ENCODE peak calls at places on chromosomes 2 and 18, in seven cellular contexts. G is stimulated activated CD8-positive, alpha-beta memory T cell treated with anti-CD3 and anti-CD28 coated beads, Interleukin-7, amount 100 ng/mL, for 24 hours; Y is NCI-H1105 treated with DMSO at 0.1 percent for 48 hours; K is EH; Q is renal cortical epithelial cell; P is PC-9; D is Kasumi-1. Z is an unnamed sample.
A peak's percentile ranks its signal among the peaks of the same experiment; 100 is the strongest.

GRCh38 chr2:237391140-237391539 is 22.8 kb downstream of the COL6A3 start:
- DNase-seq in Y (no peak), Q (no peak), P (no peak), G (no peak), K (no peak), D (no peak), Z (no peak)

GRCh38 chr2:101714098-101714497 is 16.6 kb downstream of the MAP4K4 start:
- DNase-seq in Y (no peak), K (no peak), D (peak; percentile 25), G (no peak), Q (no peak), P (no peak), Z (no peak)

GRCh38 chr2:181106789-181107418 is 126.5 kb downstream of the UBE2E3 start:
- DNase-seq in Y (no peak), G (no peak), P (peak; percentile 30), D (no peak), K (peak; percentile 96), Q (peak; percentile 98), Z (peak; percentile 73)

GRCh38 chr18:33603434-33603833 is 25.4 kb downstream of the ASXL3 start:
- DNase-seq in P (no peak), K (no peak), Y (no peak), G (no peak), Q (no peak), D (no peak), Z (no peak)

GRCh38 chr2:9820020-9820973 is 23.0 kb upstream of the TAF1B start:
- DNase-seq in P (peak; percentile 71), K (peak; percentile 62), D (no peak), Q (peak; percentile 49), G (no peak), Y (no peak), Z (peak; percentile 96)

GRCh38 chr18:2980607-2980923 is 32.4 kb downstream of the LPIN2 start:
- DNase-seq in Q (no peak), G (no peak), D (no peak), K (no peak), P (no peak), Y (no peak), Z (no peak)

GRCh38 chr2:127454595-127455565 is 36.7 kb downstream of the PROC start:
- DNase-seq in Q (peak; percentile 86), Y (no peak), G (no peak), D (no peak), K (peak; percentile 7), P (no peak), Z (peak; percentile 41)

GRCh38 chr18:56873441-56874140 is 222.4 kb downstream of the WDR7 start:
- DNase-seq in Y (no peak), G (no peak), Q (peak; percentile 36), K (no peak), D (peak; percentile 1), P (no peak), Z (no peak)

GRCh38 chr2:112147382-112147781 is 9.2 kb downstream of the FBLN7 start:
- DNase-seq in Y (no peak), G (no peak), P (no peak), Q (no peak), K (no peak), D (no peak), Z (no peak)

GRCh38 chr2:65153515-65153914 is 23.6 kb upstream of the RAB1A start:
- DNase-seq in G (no peak), P (no peak), Q (peak; percentile 47), Y (no peak), K (no peak), D (no peak), Z (no peak)

GRCh38 chr2:211455225-211455841 is 898.9 kb downstream of the CPS1 start:
- DNase-seq in Y (peak; percentile 70), Q (peak; percentile 48), P (peak; percentile 6), D (peak; percentile 1), K (peak; percentile 29), G (no peak), Z (peak; percentile 51)

GRCh38 chr2:191942114-191943103 is 95.5 kb upstream of the CAVIN2 start:
- DNase-seq in G (no peak), K (peak; percentile 64), Y (no peak), Q (no peak), D (no peak), P (no peak), Z (no peak)

GRCh38 chr2:190551928-190552327 is 17.4 kb upstream of the NEMP2 start:
- DNase-seq in K (no peak), P (no peak), Y (no peak), D (peak; percentile 59), G (no peak), Q (no peak), Z (no peak)

GRCh38 chr2:3282056-3282998 is 95.3 kb downstream of the EIPR1 start:
- DNase-seq in Q (peak; percentile 92), K (peak; percentile 51), P (no peak), Y (peak; percentile 93), D (no peak), G (no peak), Z (peak; percentile 97)

GRCh38 chr2:207111757-207112156 is 54.0 kb downstream of the KLF7 start:
- DNase-seq in D (no peak), K (no peak), Y (no peak), G (no peak), Q (no peak), P (no peak), Z (no peak)

GRCh38 chr18:79563949-79564348 is 115.7 kb upstream of the CTDP1 start:
- DNase-seq in P (no peak), Q (no peak), D (no peak), G (no peak), K (no peak), Y (no peak), Z (no peak)

GRCh38 chr2:42793314-42794270 is 1.2 kb upstream of the HAAO start:
- DNase-seq in Q (no peak), G (no peak), D (no peak), K (peak; percentile 34), Y (no peak), P (no peak), Z (no peak)

Z was measured in ACHN.